ENCODE peak calls at places on chromosome 7, in six cellular contexts. B is H9, Q is mesenchymal stem cell, W is IMR-90, U is H1, N is neuronal stem cell. T is an unnamed sample.

GRCh38 chr7:121557034-121557892 is 161.2 kb upstream of the FAM3C start:
- DNase-seq in Q (no peak), B (no peak), U (no peak), W (no peak), N (no peak), T (no peak)

GRCh38 chr7:105454058-105454739 is 65.5 kb upstream of the SRPK2 start:
- DNase-seq in N (no peak), Q (peak; percentile 41), B (no peak), U (no peak), W (peak; percentile 86), T (peak; percentile 35)

GRCh38 chr7:47039899-47040298 is 542.0 kb downstream of the TNS3 start:
- DNase-seq in U (no peak), W (peak; percentile 48), Q (no peak), N (no peak), B (no peak), T (no peak)

GRCh38 chr7:50396856-50397255 is 53.3 kb downstream of the FIGNL1 start:
- DNase-seq in B (no peak), U (no peak), W (no peak), Q (no peak), N (no peak), T (no peak)

GRCh38 chr7:50330701-50331100 is 26.2 kb downstream of the IKZF1 start:
- DNase-seq in B (no peak), W (no peak), N (no peak), U (no peak), Q (no peak), T (no peak)

GRCh38 chr7:95950698-95951097 is 178.3 kb downstream of the DYNC1I1 start:
- DNase-seq in U (no peak), W (no peak), Q (no peak), N (no peak), B (no peak), T (no peak)

GRCh38 chr7:5183155-5183554 is 6.9 kb upstream of the WIPI2 start:
- DNase-seq in N (no peak), U (no peak), B (no peak), W (no peak), Q (no peak), T (peak; percentile 78)

GRCh38 chr7:38306136-38306535 is 32.7 kb upstream of the TARP start:
- DNase-seq in W (peak; percentile 45), U (no peak), Q (peak; percentile 39), N (no peak), B (no peak), T (peak; percentile 72)

GRCh38 chr7:131638641-131639430 is 82.4 kb upstream of the PODXL start:
- DNase-seq in Q (no peak), B (no peak), N (no peak), W (no peak), U (no peak), T (no peak)

GRCh38 chr7:156577645-156578577 is 62.7 kb upstream of the RNF32 start:
- DNase-seq in W (no peak), U (no peak), N (no peak), Q (no peak), B (no peak), T (no peak)

GRCh38 chr7:156578578-156578940 is 62.0 kb upstream of the RNF32 start:
- DNase-seq in U (peak; percentile 58), W (no peak), B (peak; percentile 63), N (no peak), Q (no peak), T (no peak)

GRCh38 chr7:156580036-156580435 is 60.5 kb upstream of the RNF32 start:
- DNase-seq in N (no peak), Q (no peak), W (no peak), B (no peak), U (no peak), T (no peak)

GRCh38 chr7:156579566-156579965 is 61.0 kb upstream of the RNF32 start:
- DNase-seq in Q (no peak), W (no peak), B (no peak), U (no peak), N (no peak), T (no peak)

GRCh38 chr7:156578978-156579430 is 61.6 kb upstream of the RNF32 start:
- DNase-seq in B (peak; percentile 54), W (no peak), N (no peak), Q (no peak), U (no peak), T (no peak)
- H4K91ac ChIP-seq in B (no peak overlapping the region), W (no peak overlapping the region), N (no peak overlapping the region), Q (no peak overlapping the region), U (peak overlapping the region; percentile 29), T (no peak overlapping the region)

GRCh38 chr7:77157446-77157845 is 35.0 kb downstream of the CCDC146 start:
- DNase-seq in W (no peak), N (no peak), U (no peak), B (no peak), Q (no peak), T (no peak)
- H2AFZ ChIP-seq in W (no peak overlapping the region), N (no peak overlapping the region), U (no peak overlapping the region), B (no peak overlapping the region), Q (no peak overlapping the region), T (no peak overlapping the region)

GRCh38 chr7:149104214-149104613 is 13.7 kb upstream of the ZNF786 start:
- DNase-seq in Q (no peak), B (no peak), W (no peak), U (no peak), N (no peak), T (no peak)

GRCh38 chr7:149104749-149105148 is 14.2 kb upstream of the ZNF786 start:
- DNase-seq in W (no peak), B (no peak), Q (no peak), U (no peak), N (no peak), T (no peak)

DNA sequence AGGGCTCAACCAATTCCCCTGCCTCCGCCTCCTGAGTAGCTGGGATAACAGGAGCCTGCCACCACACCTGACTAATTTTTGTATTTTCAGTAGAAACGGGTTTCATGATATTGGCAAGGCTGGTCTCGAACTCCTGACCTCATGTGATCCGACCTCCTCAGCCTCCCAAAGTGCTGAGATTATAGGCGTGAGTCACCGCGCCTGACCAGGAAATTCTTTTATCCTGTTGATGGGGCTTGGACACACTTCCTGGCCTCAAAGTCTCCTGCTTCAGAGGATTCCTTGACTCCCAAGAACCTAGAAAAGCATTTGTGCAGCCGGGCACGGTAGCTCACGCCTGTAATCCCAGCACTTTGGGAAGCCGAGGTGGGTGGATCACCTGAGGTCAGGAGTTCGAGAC is 16.2 kb downstream of the ZNF425 start:
- DNase-seq in B (no peak), W (no peak), N (no peak), U (no peak), Q (no peak), T (no peak)
- H3K14ac ChIP-seq in B (no peak overlapping the region), W (no peak overlapping the region), N (no peak overlapping the region), U (no peak overlapping the region), Q (no peak overlapping the region), T (no peak overlapping the region)

DNA sequence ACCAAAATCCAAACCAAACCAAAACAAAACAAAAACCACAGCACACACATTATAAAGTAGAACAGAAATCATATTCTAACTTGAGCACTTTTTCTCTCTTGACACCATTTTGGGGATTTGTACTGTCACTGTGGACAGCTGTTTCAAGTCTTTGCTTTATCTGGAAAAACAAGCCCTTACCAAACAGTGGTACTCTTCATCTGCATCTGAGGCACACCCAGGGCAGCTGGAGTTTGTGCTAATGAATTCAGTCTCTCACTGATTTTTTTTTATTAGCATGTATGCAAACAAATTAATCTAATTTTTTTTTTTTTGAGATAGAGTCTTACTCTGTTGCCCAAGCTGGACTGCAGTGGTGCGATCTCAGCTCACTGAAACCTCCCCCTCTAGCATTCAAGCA is 171.4 kb downstream of the RAPGEF5 start:
- DNase-seq in W (no peak), N (no peak), B (no peak), Q (no peak), U (no peak), T (no peak)
- H4K91ac ChIP-seq in W (no peak overlapping the region), N (no peak overlapping the region), B (no peak overlapping the region), Q (no peak overlapping the region), U (no peak overlapping the region), T (no peak overlapping the region)

GRCh38 chr7:112567388-112567787 is 86.6 kb downstream of the LSMEM1 start:
- DNase-seq in U (no peak), N (no peak), Q (no peak), B (no peak), W (no peak), T (no peak)

GRCh38 chr7:112571852-112572607 is 91.2 kb downstream of the LSMEM1 start:
- DNase-seq in Q (no peak), N (no peak), W (no peak), B (peak; percentile 41), U (no peak), T (no peak)

GRCh38 chr7:112566392-112567324 is 85.9 kb downstream of the LSMEM1 start:
- DNase-seq in U (no peak), Q (no peak), N (no peak), B (no peak), W (no peak), T (no peak)
- H2AFZ ChIP-seq in U (peak overlapping the region; percentile 58), Q (no peak overlapping the region), N (no peak overlapping the region), B (no peak overlapping the region), W (no peak overlapping the region), T (no peak overlapping the region)